ENCODE peak calls at places on chromosomes 7 and 10, in four cellular contexts. L, Q, J and N are unnamed samples.

GRCh38 chr10:79460687-79461086 is 15.3 kb upstream of the ZCCHC24 start:
- DNase-seq in L (no peak), Q (no peak), J (no peak), N (no peak)

GRCh38 chr10:124917939-124918830 is 23.7 kb upstream of the ZRANB1 start:
- DNase-seq in L (peak), Q (no peak), J (peak), N (peak)

GRCh38 chr7:136114966-136115762 is 138.0 kb upstream of the MTPN start:
- DNase-seq in L (peak), Q (peak), J (peak), N (peak)

GRCh38 chr10:8981277-8981676 is 926.8 kb downstream of the GATA3 start:
- DNase-seq in L (no peak), Q (no peak), J (no peak), N (no peak)

GRCh38 chr7:91266067-91266930 is 2.1 kb downstream of the FZD1 start:
- DNase-seq in L (peak), Q (no peak), J (no peak), N (no peak)

GRCh38 chr10:61452655-61453641 is at the start of gene TMEM26:
- DNase-seq in L (peak), Q (no peak), J (no peak), N (no peak)

GRCh38 chr10:119406888-119407777 is 135.4 kb downstream of the RGS10 start:
- DNase-seq in L (no peak), Q (no peak), J (no peak), N (peak)

GRCh38 chr10:31032515-31033132 is 959 bp upstream of the ZNF438 start:
- DNase-seq in L (no peak), Q (no peak), J (no peak), N (no peak)

GRCh38 chr10:17116193-17116592 is 13.4 kb downstream of the CUBN start:
- DNase-seq in L (no peak), Q (no peak), J (peak), N (no peak)

GRCh38 chr7:129686063-129686462 is 74.5 kb downstream of the NRF1 start:
- DNase-seq in L (no peak), Q (no peak), J (no peak), N (no peak)

GRCh38 chr7:110800984-110801383 is 289.9 kb upstream of the LRRN3 start:
- DNase-seq in L (no peak), Q (no peak), J (no peak), N (no peak)

DNA sequence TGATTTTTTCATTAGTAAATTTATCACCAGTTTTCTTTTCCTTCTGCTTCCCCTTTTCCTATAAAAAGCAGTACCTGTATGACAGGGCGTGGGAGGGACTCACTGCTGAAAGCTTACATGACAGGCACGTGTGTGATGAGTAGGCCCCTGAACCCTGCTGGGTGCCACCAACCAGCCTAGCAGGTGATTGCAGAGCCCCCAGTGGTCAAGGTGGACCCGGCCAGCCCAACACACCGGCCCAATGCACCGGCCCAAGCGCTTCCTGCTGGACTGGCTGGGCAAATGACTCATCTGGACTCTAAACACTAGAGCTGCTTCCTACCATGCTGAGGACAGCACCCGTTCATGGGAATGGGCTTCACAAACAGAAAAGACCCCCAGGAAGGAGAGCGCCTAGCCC is 89.8 kb upstream of the TMEM72 start:
- DNase-seq in L (no peak), Q (no peak), J (peak), N (no peak)
- TF ChIP-seq EZH2phosphoT487 in L (no peak), Q (no peak), J (no peak), N (no peak)

GRCh38 chr10:103849212-103849877 is 6.0 kb downstream of the SH3PXD2A start:
- DNase-seq in L (no peak), Q (no peak), J (no peak), N (no peak)
- TF ChIP-seq EZH2phosphoT487 in L (no peak), Q (no peak), J (no peak), N (no peak)

DNA sequence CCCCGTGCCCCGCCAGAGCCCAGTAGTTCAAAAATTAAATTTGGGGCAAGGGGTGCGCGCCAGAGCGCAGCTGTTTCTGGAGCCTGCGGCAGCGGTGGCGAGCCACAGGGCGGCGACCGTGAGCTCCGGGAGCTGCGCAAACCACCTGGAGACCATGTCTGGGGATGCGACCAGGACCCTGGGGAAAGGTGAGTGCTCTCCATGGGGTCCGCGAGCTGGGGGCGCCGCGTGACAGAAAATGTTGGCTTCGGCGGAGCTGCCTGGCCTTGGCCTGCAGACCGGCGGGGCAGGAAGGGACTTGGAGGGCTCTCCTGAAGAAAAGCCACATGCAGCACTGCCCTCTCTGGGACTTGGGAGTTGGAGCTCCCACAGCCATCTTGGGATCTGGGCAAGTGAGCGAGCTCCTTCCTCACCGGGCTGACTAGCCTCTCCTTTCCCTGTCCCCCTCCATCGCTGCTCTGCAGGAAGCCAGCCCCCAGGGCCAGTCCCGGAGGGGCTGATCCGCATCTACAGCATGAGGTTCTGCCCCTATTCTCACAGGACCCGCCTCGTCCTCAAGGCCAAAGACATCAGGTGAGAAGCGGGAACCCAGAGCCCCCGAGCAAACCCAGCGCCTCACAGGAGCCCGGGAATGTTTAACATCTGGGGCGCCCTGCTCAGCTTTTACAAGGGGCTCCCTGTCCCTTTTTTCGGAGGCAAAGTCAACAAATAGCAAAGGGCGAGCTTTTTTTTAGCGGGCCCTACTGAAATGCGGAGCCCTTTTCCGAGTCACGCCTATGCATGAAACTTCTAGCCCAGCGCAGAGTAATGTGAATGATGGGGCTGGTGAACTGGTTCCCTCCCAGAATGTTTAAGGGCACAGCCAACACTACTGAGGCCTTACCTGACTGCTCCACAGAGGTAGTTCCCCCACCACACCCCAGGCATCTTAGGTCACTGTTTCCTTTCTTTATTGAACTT is 6.1 kb downstream of the GSTO2 start:
- DNase-seq in L (peak), Q (peak), J (peak), N (peak)
- TF ChIP-seq EZH2phosphoT487 in L (no peak), Q (no peak), J (no peak), N (no peak)

GRCh38 chr10:110994406-110994805 is 75.0 kb downstream of the SHOC2 start:
- DNase-seq in L (no peak), Q (no peak), J (peak), N (no peak)
- TF ChIP-seq EZH2phosphoT487 in L (no peak), Q (no peak), J (no peak), N (no peak)